ENCODE peak calls at places on chromosomes 5 and 9, in six cellular contexts. C is A549, M is esophagus squamous epithelium, I is astrocyte of the spinal cord, A is kidney epithelial cell, F is HL-60. Z is an unnamed sample.

GRCh38 chr9:14797442-14797841 is 74.9 kb upstream of the CER1 start:
- DNase-seq in F (no peak), A (no peak), C (peak; percentile 7), M (no peak), I (no peak), Z (peak; percentile 14)

GRCh38 chr5:78779771-78780616 is 131.4 kb upstream of the LHFPL2 start:
- DNase-seq in C (peak; percentile 73), I (peak; percentile 59), F (no peak), M (no peak), A (no peak), Z (peak; percentile 76)

GRCh38 chr5:1544294-1545010 is 20.7 kb upstream of the LPCAT1 start:
- DNase-seq in C (no peak), F (no peak), I (no peak), M (no peak), A (no peak), Z (no peak)

GRCh38 chr5:156339139-156339841 is 12.3 kb downstream of the SGCD start:
- DNase-seq in C (no peak), M (no peak), F (no peak), I (no peak), A (no peak), Z (no peak)

GRCh38 chr5:16889203-16889971 is 46.7 kb downstream of the MYO10 start:
- DNase-seq in C (peak; percentile 72), A (no peak), M (no peak), F (no peak), I (peak; percentile 82), Z (peak; percentile 68)

GRCh38 chr5:97499605-97500004 is 316.6 kb upstream of the RIOK2 start:
- DNase-seq in F (no peak), C (no peak), I (no peak), M (no peak), A (no peak), Z (peak; percentile 41)

GRCh38 chr5:77973253-77973609 is 197.1 kb upstream of the TBCA start:
- DNase-seq in I (no peak), M (no peak), A (no peak), C (no peak), F (no peak), Z (no peak)

GRCh38 chr9:27933210-27934062 is 360.2 kb upstream of the C9orf72 start:
- DNase-seq in I (no peak), A (no peak), C (no peak), M (no peak), F (no peak), Z (no peak)

GRCh38 chr5:135952683-135953082 is 2.1 kb downstream of the LECT2 start:
- DNase-seq in A (no peak), C (no peak), F (no peak), M (no peak), I (no peak), Z (no peak)

GRCh38 chr5:94375801-94376200 is 242.6 kb downstream of the KIAA0825 start:
- DNase-seq in I (no peak), F (no peak), M (no peak), C (no peak), A (no peak), Z (no peak)

GRCh38 chr5:59799668-59800374 is 93.7 kb downstream of the PDE4D start:
- DNase-seq in M (no peak), I (peak; percentile 75), F (no peak), C (peak; percentile 68), A (no peak), Z (peak; percentile 43)

GRCh38 chr5:173984218-173984617 is 4.8 kb upstream of the C5orf47 start:
- DNase-seq in F (no peak), I (peak; percentile 7), C (peak; percentile 49), M (no peak), A (no peak), Z (no peak)

GRCh38 chr5:168114444-168115017 is 176.9 kb upstream of the WWC1 start:
- DNase-seq in F (peak; percentile 7), A (no peak), C (peak; percentile 69), M (no peak), I (peak; percentile 36), Z (peak; percentile 54)

GRCh38 chr5:179530069-179530998 is 20.0 kb upstream of the RUFY1 start:
- DNase-seq in M (no peak), A (no peak), I (no peak), F (no peak), C (peak; percentile 29), Z (peak; percentile 25)

GRCh38 chr5:57862471-57863282 is 380.1 kb upstream of the ACTBL2 start:
- DNase-seq in M (no peak), F (no peak), C (no peak), I (peak; percentile 42), A (no peak), Z (peak; percentile 93)

GRCh38 chr9:110950041-110950645 is 88.1 kb downstream of the LPAR1 start:
- DNase-seq in I (no peak), M (no peak), A (no peak), C (no peak), F (no peak), Z (peak; percentile 50)

GRCh38 chr5:90962481-90962880 is 403.9 kb downstream of the ADGRV1 start:
- DNase-seq in I (no peak), F (no peak), M (no peak), A (no peak), C (no peak), Z (no peak)

GRCh38 chr5:175872287-175873089 is 1.1 kb downstream of the CPLX2 start:
- DNase-seq in C (peak; percentile 80), A (no peak), I (no peak), F (no peak), M (no peak), Z (no peak)

GRCh38 chr9:129726322-129727160 is 26.3 kb downstream of the PTGES start:
- DNase-seq in M (no peak), F (peak; percentile 38), I (peak; percentile 72), A (no peak), C (peak; percentile 87), Z (peak; percentile 90)

GRCh38 chr5:175347027-175347426 is 97.0 kb downstream of the DRD1 start:
- DNase-seq in M (no peak), C (peak; percentile 59), A (peak; percentile 69), I (peak; percentile 88), F (no peak), Z (no peak)

GRCh38 chr9:91426123-91426745 is 2.6 kb upstream of the NFIL3 start:
- DNase-seq in I (peak; percentile 60), A (no peak), C (peak; percentile 69), M (no peak), F (no peak), Z (peak; percentile 54)

GRCh38 chr5:150615141-150615699 is 25.2 kb upstream of the SYNPO start:
- DNase-seq in A (no peak), I (peak; percentile 55), C (no peak), F (no peak), M (no peak), Z (peak; percentile 68)

GRCh38 chr9:97575673-97576048 is 57.5 kb downstream of the TSTD2 start:
- DNase-seq in M (no peak), F (no peak), I (no peak), C (no peak), A (no peak), Z (no peak)

GRCh38 chr5:72661405-72661804 is 154.2 kb upstream of the ZNF366 start:
- DNase-seq in A (peak; percentile 51), C (peak; percentile 19), M (no peak), I (peak; percentile 49), F (no peak), Z (no peak)

GRCh38 chr9:110047232-110047954 is 160.6 kb downstream of the C9orf152 start:
- DNase-seq in M (no peak), I (no peak), C (no peak), A (no peak), F (no peak), Z (no peak)

GRCh38 chr5:107566537-107566875 is 104.2 kb downstream of the EFNA5 start:
- DNase-seq in A (no peak), M (no peak), F (no peak), C (no peak), I (no peak), Z (no peak)

GRCh38 chr5:107571621-107572489 is 98.9 kb downstream of the EFNA5 start:
- DNase-seq in F (peak; percentile 15), M (peak; percentile 27), I (peak; percentile 96), C (peak; percentile 96), A (peak; percentile 96), Z (peak; percentile 80)

GRCh38 chr5:107572800-107573368 is 97.9 kb downstream of the EFNA5 start:
- DNase-seq in A (no peak), F (no peak), C (no peak), I (no peak), M (no peak), Z (no peak)

GRCh38 chr5:107567901-107568671 is 102.7 kb downstream of the EFNA5 start:
- DNase-seq in M (no peak), C (no peak), F (no peak), I (no peak), A (no peak), Z (no peak)

GRCh38 chr5:107570805-107571531 is 99.8 kb downstream of the EFNA5 start:
- DNase-seq in I (no peak), C (peak; percentile 41), M (no peak), F (no peak), A (no peak), Z (no peak)
- H3K4me3 ChIP-seq in I (no peak overlapping the region), C (peak overlapping the region; percentile 39), M (no peak overlapping the region), F (no peak overlapping the region), A (no peak overlapping the region), Z (no peak overlapping the region)

GRCh38 chr5:124698774-124699173 is 47.7 kb downstream of the ZNF608 start:
- DNase-seq in A (no peak), C (no peak), I (peak; percentile 37), F (no peak), M (no peak), Z (peak; percentile 22)
- H3K4me3 ChIP-seq in A (no peak overlapping the region), C (no peak overlapping the region), I (no peak overlapping the region), F (no peak overlapping the region), M (no peak overlapping the region), Z (no peak overlapping the region)

DNA sequence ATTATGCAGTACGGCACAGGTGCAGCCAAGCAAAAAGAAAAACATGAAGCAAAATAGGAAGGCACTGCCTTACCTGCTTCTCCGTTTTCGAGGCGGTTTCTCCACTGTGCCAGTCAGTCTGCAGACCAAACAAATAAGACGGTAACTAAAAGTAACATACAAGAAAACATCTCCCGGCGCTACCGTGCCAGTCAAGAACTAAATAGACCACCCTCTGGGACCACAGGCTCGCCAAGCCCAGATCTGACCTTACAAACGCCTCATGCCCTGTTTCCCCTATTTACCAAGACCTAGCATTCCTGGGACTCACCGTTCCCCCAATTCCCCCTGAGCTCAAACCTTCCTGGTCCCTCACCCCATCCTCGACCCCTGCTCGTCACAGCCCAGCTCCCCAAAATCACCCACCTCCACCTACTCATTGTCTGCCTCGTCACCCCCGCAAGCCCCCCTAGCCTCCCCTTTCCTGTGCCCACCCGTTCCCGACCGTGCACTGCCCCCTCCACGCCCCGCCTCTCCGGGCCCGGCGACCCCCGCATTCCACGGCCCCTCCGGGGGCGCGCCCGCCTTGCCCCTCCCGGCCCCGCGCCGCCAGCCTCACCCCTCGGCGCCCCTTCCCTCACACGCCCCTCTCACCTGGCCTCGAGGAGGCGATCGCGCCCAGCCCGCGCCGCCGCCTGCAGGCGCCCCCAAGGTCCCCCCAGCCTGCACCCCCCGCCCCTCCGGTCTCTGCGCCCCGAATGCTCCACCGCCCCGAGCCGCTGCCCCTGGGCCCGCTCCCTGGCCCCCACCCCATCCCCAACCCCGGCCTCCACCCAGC is 560 bp downstream of the SCAI start:
- DNase-seq in F (no peak), A (no peak), C (no peak), I (no peak), M (no peak), Z (no peak)
- H3K4me3 ChIP-seq in F (peak overlapping the region; percentile 82), A (peak overlapping the region; percentile 79), C (peak overlapping the region; percentile 88), I (peak overlapping the region; percentile 69), M (peak overlapping the region; percentile 59), Z (peak overlapping the region; percentile 71)

DNA sequence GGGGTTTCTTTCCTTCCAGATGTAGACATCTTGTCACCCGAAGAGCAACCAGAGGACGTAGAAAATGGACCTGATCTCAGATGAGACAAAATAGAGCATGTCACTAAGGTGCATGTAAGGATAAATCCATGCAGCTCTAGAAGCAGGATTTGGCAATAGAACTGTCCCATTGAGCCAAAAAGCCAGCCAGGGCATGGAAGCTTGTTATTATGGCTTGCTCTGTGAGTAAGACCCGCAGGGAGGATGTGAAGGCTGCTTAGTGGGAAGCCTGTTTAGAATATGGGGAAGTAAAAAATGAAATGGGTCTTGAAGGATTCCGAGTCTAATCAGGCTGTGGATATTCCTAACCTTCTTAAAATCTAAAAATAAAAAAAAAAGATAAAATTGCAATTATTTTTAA is 165.6 kb upstream of the MPDZ start:
- DNase-seq in M (no peak), F (no peak), C (no peak), I (no peak), A (no peak), Z (no peak)
- H3K4me3 ChIP-seq in M (no peak overlapping the region), F (no peak overlapping the region), C (no peak overlapping the region), I (no peak overlapping the region), A (no peak overlapping the region), Z (no peak overlapping the region)